ENCODE peak calls at places on chromosomes 6 and 20, in seven cellular contexts. V is tibial nerve, W is neuronal stem cell, N is brain microvascular endothelial cell, O is stomach, A is uterus, C is aorta. M is an unnamed sample.

GRCh38 chr6:95545691-95546090 is 31.6 kb upstream of the MANEA start:
- DNase-seq in N (no peak), V (no peak), O (no peak), A (no peak), C (no peak), W (no peak), M (no peak)

GRCh38 chr6:81215092-81215432 is 537.4 kb downstream of the TENT5A start:
- DNase-seq in A (no peak), W (no peak), V (no peak), O (no peak), C (peak; percentile 15), N (no peak), M (no peak)

GRCh38 chr20:46575794-46576495 is 25.5 kb upstream of the OCSTAMP start:
- DNase-seq in C (no peak), A (no peak), O (no peak), N (no peak), V (no peak), W (no peak), M (no peak)

GRCh38 chr20:19976595-19977372 is 40.4 kb upstream of the NAA20 start:
- DNase-seq in V (no peak), N (peak; percentile 73), C (peak; percentile 90), O (peak; percentile 62), A (peak; percentile 72), W (no peak), M (peak; percentile 66)

GRCh38 chr6:92840246-92840930 is 579.0 kb downstream of the EPHA7 start:
- DNase-seq in A (no peak), O (no peak), C (no peak), V (no peak), N (no peak), W (no peak), M (no peak)

GRCh38 chr6:169073311-169073710 is 180.3 kb downstream of the THBS2 start:
- DNase-seq in N (peak; percentile 86), W (no peak), C (no peak), O (no peak), V (no peak), A (no peak), M (no peak)

GRCh38 chr6:77463881-77464867 is 883 bp upstream of the HTR1B start:
- DNase-seq in A (no peak), O (no peak), V (no peak), N (no peak), W (peak; percentile 35), C (peak; percentile 82), M (no peak)

GRCh38 chr6:116206231-116206903 is 47.5 kb downstream of the TSPYL4 start:
- DNase-seq in V (no peak), W (no peak), N (no peak), O (no peak), C (no peak), A (no peak), M (no peak)

GRCh38 chr20:41466836-41467619 is 100.4 kb upstream of the EMILIN3 start:
- DNase-seq in W (no peak), N (no peak), C (no peak), A (no peak), V (no peak), O (no peak), M (no peak)

GRCh38 chr20:38863024-38863851 is 57.7 kb downstream of the PPP1R16B start:
- DNase-seq in C (no peak), A (no peak), V (no peak), W (no peak), O (no peak), N (no peak), M (no peak)

GRCh38 chr20:23419657-23419994 is 1.7 kb downstream of the NAPB start:
- DNase-seq in C (no peak), V (no peak), A (no peak), N (no peak), W (no peak), O (no peak), M (no peak)

GRCh38 chr6:21911208-21911607 is 317.7 kb downstream of the SOX4 start:
- DNase-seq in C (no peak), O (no peak), V (no peak), W (no peak), A (no peak), N (no peak), M (no peak)

GRCh38 chr6:157020398-157021266 is 243.5 kb downstream of the ARID1B start:
- DNase-seq in V (no peak), A (peak; percentile 60), W (no peak), O (no peak), N (peak; percentile 47), C (peak; percentile 84), M (peak; percentile 69)

GRCh38 chr6:56399672-56400263 is 152.4 kb upstream of the COL21A1 start:
- DNase-seq in A (no peak), C (no peak), O (no peak), N (no peak), W (no peak), V (no peak), M (no peak)

GRCh38 chr6:162173448-162173847 is 554.1 kb downstream of the PRKN start:
- DNase-seq in O (no peak), A (no peak), C (no peak), N (no peak), W (no peak), V (no peak), M (no peak)

GRCh38 chr6:15457121-15457646 is 205.6 kb downstream of the DTNBP1 start:
- DNase-seq in O (no peak), C (no peak), N (no peak), V (no peak), A (no peak), W (no peak), M (no peak)

GRCh38 chr6:23302499-23302898 is 733.1 kb downstream of the HDGFL1 start:
- DNase-seq in A (no peak), O (no peak), W (no peak), V (no peak), N (no peak), C (no peak), M (no peak)

GRCh38 chr6:66558189-66558588 is 851.2 kb upstream of the EYS start:
- DNase-seq in N (no peak), W (no peak), C (no peak), O (no peak), V (no peak), A (no peak), M (no peak)

GRCh38 chr6:12848969-12849368 is 132.4 kb downstream of the PHACTR1 start:
- DNase-seq in C (no peak), N (no peak), O (no peak), W (no peak), V (no peak), A (no peak), M (no peak)

GRCh38 chr6:137832110-137832509 is 34.9 kb upstream of the TNFAIP3 start:
- DNase-seq in C (no peak), V (no peak), N (peak; percentile 94), A (no peak), O (no peak), W (no peak), M (no peak)

GRCh38 chr20:14877616-14878015 is 540.2 kb upstream of the FLRT3 start:
- DNase-seq in O (no peak), A (no peak), V (no peak), W (no peak), N (no peak), C (no peak), M (no peak)

GRCh38 chr20:5078399-5078958 is 41.3 kb downstream of the PCNA start:
- DNase-seq in W (no peak), A (peak; percentile 37), N (peak; percentile 9), C (no peak), V (peak; percentile 24), O (peak; percentile 75), M (peak; percentile 74)

GRCh38 chr6:158475344-158476302 is 84.3 kb upstream of the TMEM181 start:
- DNase-seq in C (no peak), W (no peak), O (peak; percentile 34), V (no peak), N (peak; percentile 38), A (peak; percentile 29), M (no peak)

GRCh38 chr6:169881976-169882375 is 130.6 kb downstream of the ERMARD start:
- DNase-seq in N (no peak), W (no peak), O (no peak), C (no peak), A (no peak), V (no peak), M (no peak)

GRCh38 chr20:54284928-54285704 is 77.2 kb downstream of the PFDN4 start:
- DNase-seq in A (no peak), W (no peak), O (no peak), N (no peak), V (no peak), C (no peak), M (no peak)

GRCh38 chr6:38460216-38460615 is 179.5 kb downstream of the BTBD9 start:
- DNase-seq in O (no peak), A (no peak), C (no peak), N (peak; percentile 27), V (no peak), W (no peak), M (no peak)

GRCh38 chr6:42448906-42449659 is 2.6 kb downstream of the TRERF1 start:
- DNase-seq in A (no peak), N (no peak), O (no peak), V (no peak), C (no peak), W (no peak), M (no peak)

GRCh38 chr20:31843288-31843687 is 2.1 kb downstream of the FOXS1 start:
- DNase-seq in C (no peak), N (no peak), O (no peak), W (no peak), V (no peak), A (no peak), M (no peak)
- H3K4me3 ChIP-seq in C (no peak overlapping the region), N (peak overlapping the region; percentile 46), O (no peak overlapping the region), W (no peak overlapping the region), V (peak overlapping the region; percentile 29), A (no peak overlapping the region), M (no peak overlapping the region)

DNA sequence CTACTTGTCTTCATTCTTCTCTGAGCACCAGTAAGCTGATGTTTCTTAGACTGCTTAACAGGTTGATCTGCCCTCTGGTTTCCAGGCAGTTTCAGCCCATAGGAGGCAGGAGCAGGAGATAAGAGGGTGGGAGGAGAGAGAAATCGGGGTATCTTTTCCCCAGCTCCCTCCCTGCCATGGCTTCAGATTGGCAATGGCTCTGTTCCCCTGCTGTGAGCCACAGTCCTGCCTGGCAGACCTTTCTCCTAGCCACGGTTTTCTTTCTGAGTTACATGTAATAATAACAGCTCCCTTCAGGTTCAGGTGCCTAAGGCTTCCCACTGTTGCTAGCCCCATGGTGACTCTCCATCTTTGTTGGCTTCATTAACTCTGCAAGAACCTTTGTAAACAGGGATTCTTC is 115.3 kb downstream of the CD83 start:
- DNase-seq in N (no peak), V (no peak), O (no peak), C (no peak), A (no peak), W (no peak), M (no peak)
- H3K27ac ChIP-seq in N (no peak overlapping the region), V (no peak overlapping the region), O (no peak overlapping the region), C (no peak overlapping the region), A (no peak overlapping the region), W (no peak overlapping the region), M (no peak overlapping the region)

GRCh38 chr20:36607586-36608387 is 2.2 kb downstream of the RAB5IF start:
- DNase-seq in A (no peak), V (no peak), C (no peak), N (no peak), W (no peak), O (peak; percentile 34), M (no peak)
- H3K4me3 ChIP-seq in A (no peak overlapping the region), V (no peak overlapping the region), C (no peak overlapping the region), N (no peak overlapping the region), W (no peak overlapping the region), O (no peak overlapping the region), M (no peak overlapping the region)

DNA sequence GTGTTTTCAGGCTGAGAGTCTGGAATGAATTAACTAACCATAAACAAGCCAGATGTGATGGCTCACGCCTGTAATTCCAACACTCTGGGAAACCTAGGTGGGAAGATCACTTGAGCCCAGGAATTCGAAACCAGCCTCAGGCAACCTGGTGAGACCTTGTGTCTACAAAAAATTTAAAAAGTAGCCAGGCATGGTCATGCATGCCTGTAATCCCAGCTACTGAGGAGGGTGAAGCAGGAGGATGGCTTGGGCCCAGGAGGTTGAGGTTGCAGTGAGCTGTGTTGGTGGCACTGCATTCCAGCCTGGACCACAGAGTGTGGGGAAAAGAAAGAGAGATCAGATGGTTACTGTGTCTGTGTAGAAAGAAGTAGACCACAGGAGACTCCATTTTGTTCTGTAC is 37.9 kb downstream of the DEK start:
- DNase-seq in A (no peak), O (no peak), W (no peak), N (no peak), C (no peak), V (no peak), M (no peak)
- H3K27ac ChIP-seq in A (no peak overlapping the region), O (no peak overlapping the region), W (peak overlapping the region; percentile 1), N (no peak overlapping the region), C (no peak overlapping the region), V (no peak overlapping the region), M (no peak overlapping the region)

M was measured in lung.